ENCODE peak calls at places on chromosomes 3 and 15, in eight cellular contexts. R is NCI-H187 treated with DMSO at 0.1 percent for 48 hours; K is stimulated activated effector memory CD8-positive, alpha-beta T cell treated with anti-CD3 and anti-CD28 coated beads, Interleukin-12 subunit alpha, Interleukin-12 subunit beta, amount 100 ng/mL, for 72 hours; Y is AML-193; T is colonic mucosa; B is ovary; Q is left ventricle myocardium superior; X is breast epithelium. U is an unnamed sample.

GRCh38 chr3:9878700-9879099 is 1.4 kb downstream of the CIDEC start:
- DNase-seq in R (no peak), K (no peak), Y (no peak), T (peak; percentile 55), B (no peak), Q (no peak), X (no peak), U (no peak)

GRCh38 chr3:37855363-37855970 is 6.2 kb upstream of the CTDSPL start:
- DNase-seq in R (no peak), K (peak; percentile 87), Y (peak; percentile 77), T (peak; percentile 87), B (peak; percentile 80), Q (peak; percentile 94), X (peak; percentile 89), U (peak; percentile 91)

GRCh38 chr3:62758296-62759066 is 116.7 kb downstream of the CADPS start:
- DNase-seq in R (no peak), K (no peak), Y (no peak), T (no peak), B (no peak), Q (no peak), X (no peak), U (no peak)

GRCh38 chr3:118990818-118991560 is 43.7 kb downstream of the IGSF11 start:
- DNase-seq in R (no peak), K (no peak), Y (no peak), T (no peak), B (no peak), Q (no peak), X (no peak), U (no peak)

GRCh38 chr3:9955067-9955502 is 2.9 kb upstream of the PRRT3 start:
- DNase-seq in R (peak; percentile 13), K (no peak), Y (no peak), T (no peak), B (no peak), Q (no peak), X (no peak), U (no peak)

GRCh38 chr3:58462829-58463180 is 29.1 kb upstream of the KCTD6 start:
- DNase-seq in R (no peak), K (no peak), Y (no peak), T (no peak), B (no peak), Q (no peak), X (no peak), U (no peak)

GRCh38 chr3:10955694-10956453 is 36.7 kb upstream of the SLC6A1 start:
- DNase-seq in R (no peak), K (no peak), Y (no peak), T (no peak), B (no peak), Q (peak; percentile 67), X (no peak), U (no peak)

GRCh38 chr3:53071882-53072431 is 26.1 kb upstream of the SFMBT1 start:
- DNase-seq in R (no peak), K (no peak), Y (no peak), T (no peak), B (no peak), Q (peak; percentile 19), X (peak; percentile 10), U (no peak)

GRCh38 chr15:68177747-68178146 is 27.4 kb downstream of the CALML4 start:
- DNase-seq in R (no peak), K (no peak), Y (no peak), T (no peak), B (no peak), Q (no peak), X (no peak), U (no peak)

GRCh38 chr3:14152233-14152962 is 26.0 kb downstream of the XPC start:
- DNase-seq in R (no peak), K (no peak), Y (peak; percentile 28), T (no peak), B (no peak), Q (no peak), X (no peak), U (no peak)

GRCh38 chr15:47786371-47786770 is 69.1 kb downstream of the SEMA6D start:
- DNase-seq in R (no peak), K (no peak), Y (no peak), T (no peak), B (no peak), Q (no peak), X (no peak), U (no peak)

GRCh38 chr3:134801204-134801958 is 6.3 kb downstream of the EPHB1 start:
- DNase-seq in R (no peak), K (peak; percentile 32), Y (no peak), T (no peak), B (no peak), Q (no peak), X (no peak), U (no peak)

GRCh38 chr3:172666181-172666872 is 44.5 kb downstream of the NCEH1 start:
- DNase-seq in R (no peak), K (no peak), Y (no peak), T (no peak), B (no peak), Q (no peak), X (no peak), U (no peak)

GRCh38 chr3:57397175-57398026 is 104.9 kb upstream of the ASB14 start:
- DNase-seq in R (no peak), K (peak; percentile 71), Y (peak; percentile 92), T (peak; percentile 57), B (peak; percentile 7), Q (no peak), X (peak; percentile 51), U (no peak)

GRCh38 chr3:54283470-54283869 is 161.1 kb downstream of the CACNA2D3 start:
- DNase-seq in R (no peak), K (no peak), Y (no peak), T (no peak), B (no peak), Q (no peak), X (no peak), U (no peak)

GRCh38 chr3:55477306-55478010 is 9.6 kb downstream of the WNT5A start:
- DNase-seq in R (no peak), K (no peak), Y (no peak), T (no peak), B (no peak), Q (no peak), X (no peak), U (no peak)

GRCh38 chr3:49397470-49397869 is 14.3 kb downstream of the RHOA start:
- DNase-seq in R (no peak), K (no peak), Y (no peak), T (no peak), B (no peak), Q (no peak), X (no peak), U (no peak)

GRCh38 chr3:133531981-133532380 is 41.5 kb upstream of the CDV3 start:
- DNase-seq in R (no peak), K (no peak), Y (no peak), T (no peak), B (no peak), Q (no peak), X (no peak), U (no peak)

GRCh38 chr15:66698318-66698961 is 3.6 kb upstream of the SMAD6 start:
- DNase-seq in R (no peak), K (no peak), Y (peak; percentile 49), T (peak; percentile 75), B (peak; percentile 65), Q (peak; percentile 82), X (peak; percentile 72), U (peak; percentile 84)

GRCh38 chr15:70474367-70474681 is 289.0 kb downstream of the UACA start:
- DNase-seq in R (no peak), K (no peak), Y (no peak), T (peak; percentile 27), B (no peak), Q (no peak), X (no peak), U (no peak)

GRCh38 chr3:139794469-139795265 is 116.9 kb upstream of the NMNAT3 start:
- DNase-seq in R (no peak), K (no peak), Y (no peak), T (no peak), B (no peak), Q (no peak), X (no peak), U (no peak)

GRCh38 chr15:40054746-40055575 is 16.0 kb upstream of the SRP14 start:
- DNase-seq in R (peak; percentile 26), K (no peak), Y (no peak), T (peak; percentile 58), B (no peak), Q (no peak), X (no peak), U (peak; percentile 87)

GRCh38 chr3:146803746-146804145 is 198.6 kb upstream of the PLSCR5 start:
- DNase-seq in R (no peak), K (no peak), Y (no peak), T (no peak), B (no peak), Q (no peak), X (no peak), U (no peak)

GRCh38 chr3:17800232-17800631 is 57.8 kb upstream of the TBC1D5 start:
- DNase-seq in R (no peak), K (no peak), Y (no peak), T (no peak), B (no peak), Q (no peak), X (no peak), U (no peak)

GRCh38 chr3:13235079-13235478 is 161.8 kb upstream of the IQSEC1 start:
- DNase-seq in R (no peak), K (no peak), Y (no peak), T (no peak), B (no peak), Q (peak; percentile 37), X (no peak), U (peak; percentile 45)

GRCh38 chr3:62888778-62889177 is 13.6 kb upstream of the CADPS start:
- DNase-seq in R (no peak), K (no peak), Y (no peak), T (no peak), B (no peak), Q (no peak), X (no peak), U (no peak)

GRCh38 chr3:194871864-194872668 is 186.4 kb downstream of the FAM43A start:
- DNase-seq in R (no peak), K (no peak), Y (no peak), T (peak; percentile 78), B (no peak), Q (no peak), X (no peak), U (no peak)

GRCh38 chr3:182508896-182509295 is 284.4 kb upstream of the ATP11B start:
- DNase-seq in R (peak; percentile 83), K (no peak), Y (no peak), T (no peak), B (no peak), Q (no peak), X (no peak), U (no peak)

U was measured in kidney.